ENCODE peak calls at places on chromosomes 12 and 14, in nine cellular contexts. Z is upper lobe of right lung, T is spleen, P is endodermal cell, J is colonic mucosa, X is HCT116, V is fibroblast of lung, B is GM23338, M is heart right ventricle. U is an unnamed sample.
A peak's percentile ranks its signal among the peaks of the same experiment; 100 is the strongest.

GRCh38 chr12:122422769-122423257 is 344 bp upstream of the CLIP1 start:
- DNase-seq in Z (no peak), T (no peak), P (peak; percentile 89), J (peak; percentile 38), X (no peak), V (peak; percentile 70), B (peak; percentile 61), M (peak; percentile 20), U (peak; percentile 61)

GRCh38 chr12:54701940-54702592 is 53.9 kb upstream of the DCD start:
- DNase-seq in Z (no peak), T (no peak), P (no peak), J (no peak), X (peak; percentile 37), V (peak; percentile 58), B (peak; percentile 75), M (no peak), U (no peak)

GRCh38 chr12:94731733-94732360 is 81.5 kb upstream of the TMCC3 start:
- DNase-seq in Z (no peak), T (no peak), P (peak; percentile 77), J (no peak), X (no peak), V (no peak), B (no peak), M (no peak), U (no peak)

GRCh38 chr14:59215353-59215752 is 26.9 kb downstream of the DAAM1 start:
- DNase-seq in Z (peak; percentile 88), T (no peak), P (no peak), J (peak; percentile 41), X (no peak), V (peak; percentile 91), B (no peak), M (peak; percentile 73), U (peak; percentile 72)

GRCh38 chr12:121536929-121537813 is 43.7 kb downstream of the KDM2B start:
- DNase-seq in Z (peak; percentile 96), T (peak; percentile 99), P (peak; percentile 87), J (peak; percentile 84), X (no peak), V (peak; percentile 70), B (peak; percentile 75), M (peak; percentile 90), U (peak; percentile 53)

GRCh38 chr12:12735301-12735700 is 18.1 kb downstream of the CDKN1B start:
- DNase-seq in Z (no peak), T (no peak), P (peak; percentile 35), J (no peak), X (no peak), V (no peak), B (no peak), M (no peak), U (peak; percentile 85)

GRCh38 chr12:52122904-52123303 is 43.4 kb downstream of the SMIM41 start:
- DNase-seq in Z (peak; percentile 36), T (peak; percentile 47), P (peak; percentile 63), J (no peak), X (no peak), V (no peak), B (no peak), M (no peak), U (no peak)

GRCh38 chr12:71456316-71456715 is 16.7 kb downstream of the LGR5 start:
- DNase-seq in Z (no peak), T (no peak), P (no peak), J (no peak), X (no peak), V (no peak), B (no peak), M (no peak), U (no peak)

GRCh38 chr12:111505601-111506036 is 93.5 kb downstream of the ATXN2 start:
- DNase-seq in Z (no peak), T (no peak), P (no peak), J (no peak), X (no peak), V (no peak), B (no peak), M (no peak), U (no peak)

GRCh38 chr14:35374273-35374681 is 30.3 kb downstream of the NFKBIA start:
- DNase-seq in Z (no peak), T (peak; percentile 33), P (no peak), J (peak; percentile 45), X (peak; percentile 35), V (peak; percentile 99), B (no peak), M (no peak), U (peak; percentile 57)

GRCh38 chr14:32513571-32514009 is 184.5 kb downstream of the AKAP6 start:
- DNase-seq in Z (no peak), T (no peak), P (no peak), J (no peak), X (no peak), V (peak; percentile 46), B (no peak), M (no peak), U (no peak)

GRCh38 chr14:33705521-33705920 is 245.4 kb downstream of the EGLN3 start:
- DNase-seq in Z (no peak), T (no peak), P (no peak), J (no peak), X (no peak), V (no peak), B (no peak), M (no peak), U (no peak)

GRCh38 chr12:100688451-100688864 is 106.1 kb upstream of the ANO4 start:
- DNase-seq in Z (no peak), T (no peak), P (no peak), J (no peak), X (no peak), V (no peak), B (no peak), M (no peak), U (no peak)

GRCh38 chr14:67416810-67417209 is 4.8 kb upstream of the PLEK2 start:
- DNase-seq in Z (no peak), T (no peak), P (no peak), J (no peak), X (no peak), V (no peak), B (no peak), M (no peak), U (no peak)
- H3K36me3 ChIP-seq in Z (no peaks in the 10 kb centered on the region), T (no peaks in the 10 kb centered on the region), P (no peaks in the 10 kb centered on the region), J (no peaks in the 10 kb centered on the region), X (no peaks in the 10 kb centered on the region), V (no peaks in the 10 kb centered on the region), B (no peaks in the 10 kb centered on the region), M (no peaks in the 10 kb centered on the region), U (no peaks in the 10 kb centered on the region)

GRCh38 chr14:21096889-21097615 is 1.4 kb downstream of the ZNF219 start:
- DNase-seq in Z (no peak), T (no peak), P (peak; percentile 62), J (no peak), X (no peak), V (no peak), B (peak; percentile 36), M (no peak), U (no peak)
- H3K4me3 ChIP-seq in Z (peak overlapping the region; percentile 51), T (no peak overlapping the region), P (peak overlapping the region; percentile 87), J (peak overlapping the region; percentile 30), X (no peak overlapping the region), V (no peak overlapping the region), B (peak overlapping the region; percentile 84), M (peak overlapping the region; percentile 50), U (no peak overlapping the region)

DNA sequence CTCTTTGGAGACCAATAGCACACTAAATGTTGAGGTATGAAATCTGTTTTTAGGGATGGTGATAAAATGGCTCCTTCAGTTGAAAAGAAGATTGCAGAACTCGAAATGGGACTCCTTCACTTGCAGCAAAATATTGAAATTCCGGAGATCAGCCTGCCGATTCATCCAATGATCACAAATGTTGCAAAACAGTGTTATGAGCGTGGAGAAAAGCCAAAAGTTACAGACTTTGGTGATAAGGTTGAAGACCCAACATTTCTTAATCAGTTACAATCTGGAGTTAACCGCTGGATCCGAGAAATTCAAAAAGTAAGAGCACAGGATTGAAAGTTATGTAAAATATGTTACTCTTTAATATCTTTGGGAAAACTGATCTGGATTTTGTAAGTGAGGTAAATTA is 15.3 kb downstream of the DYNC1H1 start:
- DNase-seq in Z (no peak), T (no peak), P (no peak), J (no peak), X (no peak), V (no peak), B (no peak), M (no peak), U (no peak)
- H3K36me3 ChIP-seq in Z (peaks cover 88% of the 10 kb centered on the region), T (peaks cover 70% of the 10 kb centered on the region), P (peaks cover 90% of the 10 kb centered on the region), J (peaks cover 23% of the 10 kb centered on the region), X (peaks cover 47% of the 10 kb centered on the region), V (peaks cover 13% of the 10 kb centered on the region), B (peaks cover 49% of the 10 kb centered on the region), M (peaks cover 48% of the 10 kb centered on the region), U (peaks cover 66% of the 10 kb centered on the region)

GRCh38 chr14:24883571-24883970 is 166.4 kb downstream of the STXBP6 start:
- DNase-seq in Z (no peak), T (no peak), P (no peak), J (no peak), X (no peak), V (no peak), B (no peak), M (no peak), U (no peak)

GRCh38 chr14:24887623-24888304 is 162.2 kb downstream of the STXBP6 start:
- DNase-seq in Z (no peak), T (no peak), P (no peak), J (no peak), X (no peak), V (no peak), B (no peak), M (no peak), U (no peak)

GRCh38 chr14:24888532-24888931 is 161.4 kb downstream of the STXBP6 start:
- DNase-seq in Z (no peak), T (no peak), P (no peak), J (no peak), X (no peak), V (no peak), B (no peak), M (no peak), U (no peak)

GRCh38 chr14:24881496-24881895 is 168.5 kb downstream of the STXBP6 start:
- DNase-seq in Z (no peak), T (no peak), P (no peak), J (no peak), X (no peak), V (no peak), B (no peak), M (no peak), U (no peak)

GRCh38 chr14:24885410-24885913 is 164.5 kb downstream of the STXBP6 start:
- DNase-seq in Z (no peak), T (no peak), P (peak; percentile 56), J (no peak), X (no peak), V (no peak), B (no peak), M (no peak), U (no peak)
- H3K4me3 ChIP-seq in Z (no peak overlapping the region), T (no peak overlapping the region), P (peak overlapping the region; percentile 28), J (no peak overlapping the region), X (no peak overlapping the region), V (no peak overlapping the region), B (no peak overlapping the region), M (no peak overlapping the region), U (no peak overlapping the region)

U was measured in MG63.